ENCODE peak calls at places on chromosome 3, in seven cellular contexts. One of them, this sample, is unnamed.

GRCh38 chr3:102471001-102471400 is 36.2 kb downstream of the ZPLD1 start:
- DNase-seq in fibroblast of mammary gland: no peak
- DNase-seq in lung: no peak
- DNase-seq in GM20000: no peak
- DNase-seq in WERI-Rb-1: peak
- DNase-seq in AG04450: no peak
- DNase-seq in CD8-positive, alpha-beta T cell: no peak
- DNase-seq in this sample: no peak

GRCh38 chr3:138197058-138197457 is 10.0 kb downstream of the ARMC8 start:
- DNase-seq in fibroblast of mammary gland: peak
- DNase-seq in lung: no peak
- DNase-seq in GM20000: peak
- DNase-seq in WERI-Rb-1: no peak
- DNase-seq in AG04450: no peak
- DNase-seq in CD8-positive, alpha-beta T cell: no peak
- DNase-seq in this sample: no peak

GRCh38 chr3:177596822-177597271 is 399.6 kb upstream of the TBL1XR1 start:
- DNase-seq in fibroblast of mammary gland: peak
- DNase-seq in lung: no peak
- DNase-seq in GM20000: no peak
- DNase-seq in WERI-Rb-1: no peak
- DNase-seq in AG04450: no peak
- DNase-seq in CD8-positive, alpha-beta T cell: no peak
- DNase-seq in this sample: no peak

GRCh38 chr3:15345051-15345607 is 12.7 kb upstream of the SH3BP5 start:
- DNase-seq in fibroblast of mammary gland: no peak
- DNase-seq in lung: no peak
- DNase-seq in GM20000: no peak
- DNase-seq in WERI-Rb-1: peak
- DNase-seq in AG04450: no peak
- DNase-seq in CD8-positive, alpha-beta T cell: no peak
- DNase-seq in this sample: no peak

GRCh38 chr3:156769661-156770654 is 56.2 kb upstream of the LEKR1 start:
- DNase-seq in fibroblast of mammary gland: no peak
- DNase-seq in lung: no peak
- DNase-seq in GM20000: no peak
- DNase-seq in WERI-Rb-1: no peak
- DNase-seq in AG04450: no peak
- DNase-seq in CD8-positive, alpha-beta T cell: no peak
- DNase-seq in this sample: no peak

GRCh38 chr3:57152761-57153160 is 12.4 kb downstream of the IL17RD start:
- DNase-seq in fibroblast of mammary gland: no peak
- DNase-seq in lung: no peak
- DNase-seq in GM20000: no peak
- DNase-seq in WERI-Rb-1: no peak
- DNase-seq in AG04450: no peak
- DNase-seq in CD8-positive, alpha-beta T cell: no peak
- DNase-seq in this sample: no peak

GRCh38 chr3:108156312-108156853 is 65.6 kb upstream of the CD47 start:
- DNase-seq in fibroblast of mammary gland: no peak
- DNase-seq in lung: no peak
- DNase-seq in GM20000: no peak
- DNase-seq in WERI-Rb-1: no peak
- DNase-seq in AG04450: no peak
- DNase-seq in CD8-positive, alpha-beta T cell: no peak
- DNase-seq in this sample: no peak

GRCh38 chr3:115808239-115808638 is 184.9 kb downstream of the GAP43 start:
- DNase-seq in fibroblast of mammary gland: no peak
- DNase-seq in lung: no peak
- DNase-seq in GM20000: no peak
- DNase-seq in WERI-Rb-1: no peak
- DNase-seq in AG04450: no peak
- DNase-seq in CD8-positive, alpha-beta T cell: no peak
- DNase-seq in this sample: no peak

GRCh38 chr3:9340450-9341009 is 22.3 kb upstream of the THUMPD3 start:
- DNase-seq in fibroblast of mammary gland: peak
- DNase-seq in lung: no peak
- DNase-seq in GM20000: no peak
- DNase-seq in WERI-Rb-1: no peak
- DNase-seq in AG04450: no peak
- DNase-seq in CD8-positive, alpha-beta T cell: no peak
- DNase-seq in this sample: peak

GRCh38 chr3:142318331-142318730 is 92.9 kb upstream of the GK5 start:
- DNase-seq in fibroblast of mammary gland: no peak
- DNase-seq in lung: no peak
- DNase-seq in GM20000: no peak
- DNase-seq in WERI-Rb-1: no peak
- DNase-seq in AG04450: no peak
- DNase-seq in CD8-positive, alpha-beta T cell: no peak
- DNase-seq in this sample: no peak

GRCh38 chr3:170058127-170058526 is 20.3 kb downstream of the GPR160 start:
- DNase-seq in fibroblast of mammary gland: no peak
- DNase-seq in lung: no peak
- DNase-seq in GM20000: no peak
- DNase-seq in WERI-Rb-1: no peak
- DNase-seq in AG04450: no peak
- DNase-seq in CD8-positive, alpha-beta T cell: no peak
- DNase-seq in this sample: no peak

GRCh38 chr3:69305011-69305410 is 80.9 kb downstream of the FRMD4B start:
- DNase-seq in fibroblast of mammary gland: peak
- DNase-seq in lung: no peak
- DNase-seq in GM20000: no peak
- DNase-seq in WERI-Rb-1: no peak
- DNase-seq in AG04450: no peak
- DNase-seq in CD8-positive, alpha-beta T cell: no peak
- DNase-seq in this sample: no peak

GRCh38 chr3:127275287-127275781 is 12.5 kb downstream of the PRR20G start:
- DNase-seq in fibroblast of mammary gland: peak
- DNase-seq in lung: no peak
- DNase-seq in GM20000: no peak
- DNase-seq in WERI-Rb-1: no peak
- DNase-seq in AG04450: no peak
- DNase-seq in CD8-positive, alpha-beta T cell: no peak
- DNase-seq in this sample: no peak

GRCh38 chr3:58986654-58987053 is 63.2 kb downstream of the CFAP20DC start:
- DNase-seq in fibroblast of mammary gland: no peak
- DNase-seq in lung: no peak
- DNase-seq in GM20000: no peak
- DNase-seq in WERI-Rb-1: no peak
- DNase-seq in AG04450: no peak
- DNase-seq in CD8-positive, alpha-beta T cell: no peak
- DNase-seq in this sample: no peak

GRCh38 chr3:142852009-142852408 is 36.9 kb downstream of the PCOLCE2 start:
- DNase-seq in fibroblast of mammary gland: no peak
- DNase-seq in lung: no peak
- DNase-seq in GM20000: no peak
- DNase-seq in WERI-Rb-1: no peak
- DNase-seq in AG04450: no peak
- DNase-seq in CD8-positive, alpha-beta T cell: no peak
- DNase-seq in this sample: no peak

GRCh38 chr3:133540896-133541674 is 32.4 kb upstream of the CDV3 start:
- DNase-seq in fibroblast of mammary gland: peak
- DNase-seq in lung: no peak
- DNase-seq in GM20000: peak
- DNase-seq in WERI-Rb-1: peak
- DNase-seq in AG04450: no peak
- DNase-seq in CD8-positive, alpha-beta T cell: no peak
- DNase-seq in this sample: no peak

GRCh38 chr3:112136959-112137693 is 4.1 kb upstream of the GCSAM start:
- DNase-seq in fibroblast of mammary gland: peak
- DNase-seq in lung: no peak
- DNase-seq in GM20000: no peak
- DNase-seq in WERI-Rb-1: peak
- DNase-seq in AG04450: no peak
- DNase-seq in CD8-positive, alpha-beta T cell: no peak
- DNase-seq in this sample: no peak

GRCh38 chr3:61417352-61417751 is 144.0 kb upstream of the PTPRG start:
- DNase-seq in fibroblast of mammary gland: peak
- DNase-seq in lung: no peak
- DNase-seq in GM20000: no peak
- DNase-seq in WERI-Rb-1: no peak
- DNase-seq in AG04450: no peak
- DNase-seq in CD8-positive, alpha-beta T cell: no peak
- DNase-seq in this sample: no peak

GRCh38 chr3:144670560-144670959 is 698.9 kb downstream of the DIPK2A start:
- DNase-seq in fibroblast of mammary gland: no peak
- DNase-seq in lung: no peak
- DNase-seq in GM20000: no peak
- DNase-seq in WERI-Rb-1: no peak
- DNase-seq in AG04450: no peak
- DNase-seq in CD8-positive, alpha-beta T cell: no peak
- DNase-seq in this sample: no peak

GRCh38 chr3:157127831-157128767 is 31.8 kb downstream of the CCNL1 start:
- DNase-seq in fibroblast of mammary gland: peak
- DNase-seq in lung: peak
- DNase-seq in GM20000: peak
- DNase-seq in WERI-Rb-1: peak
- DNase-seq in AG04450: peak
- DNase-seq in CD8-positive, alpha-beta T cell: peak
- DNase-seq in this sample: no peak

GRCh38 chr3:59425942-59426341 is 376.1 kb upstream of the CFAP20DC start:
- DNase-seq in fibroblast of mammary gland: no peak
- DNase-seq in lung: no peak
- DNase-seq in GM20000: peak
- DNase-seq in WERI-Rb-1: no peak
- DNase-seq in AG04450: no peak
- DNase-seq in CD8-positive, alpha-beta T cell: peak
- DNase-seq in this sample: no peak

GRCh38 chr3:149449799-149450198 is 24.7 kb upstream of the TM4SF4 start:
- DNase-seq in fibroblast of mammary gland: no peak
- DNase-seq in lung: no peak
- DNase-seq in GM20000: no peak
- DNase-seq in WERI-Rb-1: no peak
- DNase-seq in AG04450: no peak
- DNase-seq in CD8-positive, alpha-beta T cell: no peak
- DNase-seq in this sample: no peak

GRCh38 chr3:124075758-124076157 is 83.8 kb upstream of the ROPN1 start:
- DNase-seq in fibroblast of mammary gland: peak
- DNase-seq in lung: no peak
- DNase-seq in GM20000: no peak
- DNase-seq in WERI-Rb-1: no peak
- DNase-seq in AG04450: no peak
- DNase-seq in CD8-positive, alpha-beta T cell: no peak
- DNase-seq in this sample: no peak

GRCh38 chr3:69097407-69098086 is 12.8 kb downstream of the ARL6IP5 start:
- DNase-seq in fibroblast of mammary gland: no peak
- DNase-seq in lung: no peak
- DNase-seq in GM20000: no peak
- DNase-seq in WERI-Rb-1: no peak
- DNase-seq in AG04450: no peak
- DNase-seq in CD8-positive, alpha-beta T cell: no peak
- DNase-seq in this sample: no peak

GRCh38 chr3:26280517-26280916 is 342.1 kb upstream of the LRRC3B start:
- DNase-seq in fibroblast of mammary gland: no peak
- DNase-seq in lung: no peak
- DNase-seq in GM20000: no peak
- DNase-seq in WERI-Rb-1: no peak
- DNase-seq in AG04450: no peak
- DNase-seq in CD8-positive, alpha-beta T cell: no peak
- DNase-seq in this sample: no peak
- TF ChIP-seq CTCF in fibroblast of mammary gland: no peak
- TF ChIP-seq CTCF in lung: no peak
- TF ChIP-seq CTCF in GM20000: no peak
- TF ChIP-seq CTCF in WERI-Rb-1: peak
- TF ChIP-seq CTCF in AG04450: no peak
- TF ChIP-seq CTCF in CD8-positive, alpha-beta T cell: no peak
- TF ChIP-seq CTCF in this sample: no peak

DNA sequence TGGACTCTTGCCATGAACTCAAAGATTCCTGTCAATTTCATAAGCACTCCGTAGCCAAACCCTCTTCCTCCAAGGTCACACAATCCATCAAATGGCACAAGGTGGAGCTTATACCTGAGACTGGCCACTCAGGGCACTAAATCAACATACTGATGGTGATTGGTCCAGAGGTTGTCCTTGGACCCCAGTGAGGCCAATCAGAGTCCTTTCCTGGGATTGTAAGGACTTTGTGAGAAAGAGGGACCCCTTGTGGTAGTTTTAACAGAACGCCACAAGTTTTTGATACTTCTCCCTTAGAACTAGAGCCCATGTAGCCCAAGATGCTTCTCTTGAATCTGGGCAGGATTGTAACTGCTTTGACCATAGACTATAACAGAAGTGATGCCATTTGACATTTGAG is 44.4 kb upstream of the LARS2 start:
- DNase-seq in fibroblast of mammary gland: peak
- DNase-seq in lung: no peak
- DNase-seq in GM20000: no peak
- DNase-seq in WERI-Rb-1: no peak
- DNase-seq in AG04450: no peak
- DNase-seq in CD8-positive, alpha-beta T cell: no peak
- DNase-seq in this sample: no peak
- TF ChIP-seq CTCF in fibroblast of mammary gland: peak
- TF ChIP-seq CTCF in lung: no peak
- TF ChIP-seq CTCF in GM20000: peak
- TF ChIP-seq CTCF in WERI-Rb-1: peak
- TF ChIP-seq CTCF in AG04450: no peak
- TF ChIP-seq CTCF in CD8-positive, alpha-beta T cell: no peak
- TF ChIP-seq CTCF in this sample: no peak

GRCh38 chr3:13308406-13308805 is 111.7 kb downstream of the NUP210 start:
- DNase-seq in fibroblast of mammary gland: peak
- DNase-seq in lung: no peak
- DNase-seq in GM20000: peak
- DNase-seq in WERI-Rb-1: peak
- DNase-seq in AG04450: no peak
- DNase-seq in CD8-positive, alpha-beta T cell: no peak
- DNase-seq in this sample: no peak
- TF ChIP-seq CTCF in fibroblast of mammary gland: peak
- TF ChIP-seq CTCF in lung: no peak
- TF ChIP-seq CTCF in GM20000: no peak
- TF ChIP-seq CTCF in WERI-Rb-1: peak
- TF ChIP-seq CTCF in AG04450: peak
- TF ChIP-seq CTCF in CD8-positive, alpha-beta T cell: peak
- TF ChIP-seq CTCF in this sample: peak

GRCh38 chr3:81195483-81195882 is 566.0 kb downstream of the GBE1 start:
- DNase-seq in fibroblast of mammary gland: peak
- DNase-seq in lung: no peak
- DNase-seq in GM20000: no peak
- DNase-seq in WERI-Rb-1: no peak
- DNase-seq in AG04450: no peak
- DNase-seq in CD8-positive, alpha-beta T cell: no peak
- DNase-seq in this sample: no peak

DNA sequence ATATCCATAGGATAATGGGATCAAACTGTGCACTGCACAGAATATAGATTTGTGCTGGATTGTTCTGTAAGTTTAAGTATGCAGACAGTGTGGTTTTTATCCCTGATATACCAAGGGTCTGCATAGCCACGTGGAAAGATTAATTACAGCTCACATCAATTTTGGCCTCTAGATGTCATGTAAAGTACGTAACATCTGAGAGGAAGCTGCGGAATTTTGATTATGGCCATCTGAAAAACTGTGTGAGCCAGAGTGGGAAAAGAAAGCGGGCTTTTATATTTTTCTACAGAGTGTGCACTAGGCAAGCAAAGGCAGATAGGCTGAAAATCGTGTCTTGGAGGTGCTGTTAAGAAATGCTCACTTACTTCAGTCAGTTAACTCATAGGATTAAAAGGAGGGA is 562.7 kb downstream of the GBE1 start:
- DNase-seq in fibroblast of mammary gland: peak
- DNase-seq in lung: no peak
- DNase-seq in GM20000: no peak
- DNase-seq in WERI-Rb-1: no peak
- DNase-seq in AG04450: no peak
- DNase-seq in CD8-positive, alpha-beta T cell: no peak
- DNase-seq in this sample: no peak
- TF ChIP-seq CTCF in fibroblast of mammary gland: no peak
- TF ChIP-seq CTCF in lung: no peak
- TF ChIP-seq CTCF in GM20000: no peak
- TF ChIP-seq CTCF in WERI-Rb-1: no peak
- TF ChIP-seq CTCF in AG04450: no peak
- TF ChIP-seq CTCF in CD8-positive, alpha-beta T cell: no peak
- TF ChIP-seq CTCF in this sample: no peak

This sample was measured in AG09319.